ENCODE peak calls at places on chromosomes 4 and X, in ten cellular contexts. One of them, this sample, is unnamed. For H3K27me3, the result is how much of the 10 kb centered on the place peaks cover.

GRCh38 chrX:1928805-1929204 is 313.9 kb downstream of the ASMT start:
- DNase-seq in lower lobe of right lung: no peak
- DNase-seq in BJ: no peak
- DNase-seq in aorta: no peak
- DNase-seq in mammary epithelial cell: no peak
- DNase-seq in left lung: no peak
- DNase-seq in SJSA1: no peak
- DNase-seq in neural progenitor cell: peak
- DNase-seq in brain microvascular endothelial cell: no peak
- DNase-seq in GM23248: no peak
- DNase-seq in this sample: peak

GRCh38 chrX:56385960-56386359 is 153.8 kb downstream of the KLF8 start:
- DNase-seq in lower lobe of right lung: no peak
- DNase-seq in BJ: no peak
- DNase-seq in aorta: no peak
- DNase-seq in mammary epithelial cell: no peak
- DNase-seq in left lung: no peak
- DNase-seq in SJSA1: no peak
- DNase-seq in neural progenitor cell: no peak
- DNase-seq in brain microvascular endothelial cell: no peak
- DNase-seq in GM23248: no peak
- DNase-seq in this sample: no peak

GRCh38 chr4:77352192-77352591 is 195.2 kb downstream of the CCNG2 start:
- DNase-seq in lower lobe of right lung: no peak
- DNase-seq in BJ: no peak
- DNase-seq in aorta: no peak
- DNase-seq in mammary epithelial cell: no peak
- DNase-seq in left lung: no peak
- DNase-seq in SJSA1: no peak
- DNase-seq in neural progenitor cell: no peak
- DNase-seq in brain microvascular endothelial cell: no peak
- DNase-seq in GM23248: no peak
- DNase-seq in this sample: no peak

GRCh38 chrX:43870758-43871419 is 11.4 kb downstream of the MAOB start:
- DNase-seq in lower lobe of right lung: no peak
- DNase-seq in BJ: no peak
- DNase-seq in aorta: no peak
- DNase-seq in mammary epithelial cell: no peak
- DNase-seq in left lung: no peak
- DNase-seq in SJSA1: no peak
- DNase-seq in neural progenitor cell: no peak
- DNase-seq in brain microvascular endothelial cell: no peak
- DNase-seq in GM23248: no peak
- DNase-seq in this sample: no peak

GRCh38 chrX:39669668-39670067 is 428.1 kb downstream of the BCOR start:
- DNase-seq in lower lobe of right lung: no peak
- DNase-seq in BJ: no peak
- DNase-seq in aorta: no peak
- DNase-seq in mammary epithelial cell: no peak
- DNase-seq in left lung: no peak
- DNase-seq in SJSA1: no peak
- DNase-seq in neural progenitor cell: no peak
- DNase-seq in brain microvascular endothelial cell: no peak
- DNase-seq in GM23248: no peak
- DNase-seq in this sample: no peak

GRCh38 chr4:52997132-52997416 is 135.0 kb downstream of the RASL11B start:
- DNase-seq in lower lobe of right lung: no peak
- DNase-seq in BJ: no peak
- DNase-seq in aorta: no peak
- DNase-seq in mammary epithelial cell: no peak
- DNase-seq in left lung: no peak
- DNase-seq in SJSA1: no peak
- DNase-seq in neural progenitor cell: no peak
- DNase-seq in brain microvascular endothelial cell: no peak
- DNase-seq in GM23248: no peak
- DNase-seq in this sample: no peak

GRCh38 chr4:15034071-15034764 is 31.9 kb downstream of the CPEB2 start:
- DNase-seq in lower lobe of right lung: no peak
- DNase-seq in BJ: peak
- DNase-seq in aorta: no peak
- DNase-seq in mammary epithelial cell: peak
- DNase-seq in left lung: no peak
- DNase-seq in SJSA1: peak
- DNase-seq in neural progenitor cell: no peak
- DNase-seq in brain microvascular endothelial cell: peak
- DNase-seq in GM23248: peak
- DNase-seq in this sample: no peak

GRCh38 chrX:46913710-46914109 is 1.5 kb downstream of the JADE3 start:
- DNase-seq in lower lobe of right lung: peak
- DNase-seq in BJ: no peak
- DNase-seq in aorta: no peak
- DNase-seq in mammary epithelial cell: peak
- DNase-seq in left lung: no peak
- DNase-seq in SJSA1: no peak
- DNase-seq in neural progenitor cell: peak
- DNase-seq in brain microvascular endothelial cell: peak
- DNase-seq in GM23248: peak
- DNase-seq in this sample: peak

GRCh38 chrX:68090266-68090665 is 343.0 kb downstream of the OPHN1 start:
- DNase-seq in lower lobe of right lung: no peak
- DNase-seq in BJ: no peak
- DNase-seq in aorta: no peak
- DNase-seq in mammary epithelial cell: no peak
- DNase-seq in left lung: no peak
- DNase-seq in SJSA1: no peak
- DNase-seq in neural progenitor cell: no peak
- DNase-seq in brain microvascular endothelial cell: no peak
- DNase-seq in GM23248: no peak
- DNase-seq in this sample: peak

GRCh38 chrX:133005038-133005437 is 46.6 kb upstream of the HS6ST2 start:
- DNase-seq in lower lobe of right lung: no peak
- DNase-seq in BJ: no peak
- DNase-seq in aorta: no peak
- DNase-seq in mammary epithelial cell: peak
- DNase-seq in left lung: no peak
- DNase-seq in SJSA1: no peak
- DNase-seq in neural progenitor cell: peak
- DNase-seq in brain microvascular endothelial cell: no peak
- DNase-seq in GM23248: peak
- DNase-seq in this sample: peak

GRCh38 chrX:36898301-36898700 is 109.9 kb upstream of the FAM47C start:
- DNase-seq in lower lobe of right lung: no peak
- DNase-seq in BJ: no peak
- DNase-seq in aorta: no peak
- DNase-seq in mammary epithelial cell: peak
- DNase-seq in left lung: no peak
- DNase-seq in SJSA1: no peak
- DNase-seq in neural progenitor cell: peak
- DNase-seq in brain microvascular endothelial cell: no peak
- DNase-seq in GM23248: peak
- DNase-seq in this sample: peak

GRCh38 chrX:149569770-149570169 is 17.5 kb downstream of the MAGEA9B start:
- DNase-seq in lower lobe of right lung: no peak
- DNase-seq in BJ: no peak
- DNase-seq in aorta: no peak
- DNase-seq in mammary epithelial cell: no peak
- DNase-seq in left lung: no peak
- DNase-seq in SJSA1: no peak
- DNase-seq in neural progenitor cell: no peak
- DNase-seq in brain microvascular endothelial cell: no peak
- DNase-seq in GM23248: no peak
- DNase-seq in this sample: no peak

GRCh38 chrX:8783100-8784098 is 17.8 kb downstream of the FAM9A start:
- DNase-seq in lower lobe of right lung: no peak
- DNase-seq in BJ: no peak
- DNase-seq in aorta: no peak
- DNase-seq in mammary epithelial cell: no peak
- DNase-seq in left lung: peak
- DNase-seq in SJSA1: no peak
- DNase-seq in neural progenitor cell: peak
- DNase-seq in brain microvascular endothelial cell: no peak
- DNase-seq in GM23248: peak
- DNase-seq in this sample: peak

GRCh38 chr4:188975271-188975670 is 836.0 kb downstream of the TRIML1 start:
- DNase-seq in lower lobe of right lung: no peak
- DNase-seq in BJ: no peak
- DNase-seq in aorta: no peak
- DNase-seq in mammary epithelial cell: no peak
- DNase-seq in left lung: no peak
- DNase-seq in SJSA1: no peak
- DNase-seq in neural progenitor cell: no peak
- DNase-seq in brain microvascular endothelial cell: no peak
- DNase-seq in GM23248: no peak
- DNase-seq in this sample: peak

GRCh38 chrX:31500920-31501319 is 429.1 kb upstream of the FTHL17 start:
- DNase-seq in lower lobe of right lung: no peak
- DNase-seq in BJ: no peak
- DNase-seq in aorta: no peak
- DNase-seq in mammary epithelial cell: no peak
- DNase-seq in left lung: no peak
- DNase-seq in SJSA1: peak
- DNase-seq in neural progenitor cell: no peak
- DNase-seq in brain microvascular endothelial cell: peak
- DNase-seq in GM23248: no peak
- DNase-seq in this sample: peak

GRCh38 chr4:62133498-62133897 is 933.4 kb downstream of the ADGRL3 start:
- DNase-seq in lower lobe of right lung: no peak
- DNase-seq in BJ: no peak
- DNase-seq in aorta: no peak
- DNase-seq in mammary epithelial cell: no peak
- DNase-seq in left lung: no peak
- DNase-seq in SJSA1: no peak
- DNase-seq in neural progenitor cell: no peak
- DNase-seq in brain microvascular endothelial cell: peak
- DNase-seq in GM23248: no peak
- DNase-seq in this sample: no peak

GRCh38 chr4:87896020-87896621 is 63.4 kb downstream of the MEPE start:
- DNase-seq in lower lobe of right lung: peak
- DNase-seq in BJ: peak
- DNase-seq in aorta: no peak
- DNase-seq in mammary epithelial cell: peak
- DNase-seq in left lung: no peak
- DNase-seq in SJSA1: peak
- DNase-seq in neural progenitor cell: no peak
- DNase-seq in brain microvascular endothelial cell: peak
- DNase-seq in GM23248: peak
- DNase-seq in this sample: peak

GRCh38 chr4:175106301-175106700 is 188.1 kb downstream of the ADAM29 start:
- DNase-seq in lower lobe of right lung: no peak
- DNase-seq in BJ: no peak
- DNase-seq in aorta: no peak
- DNase-seq in mammary epithelial cell: no peak
- DNase-seq in left lung: no peak
- DNase-seq in SJSA1: no peak
- DNase-seq in neural progenitor cell: no peak
- DNase-seq in brain microvascular endothelial cell: no peak
- DNase-seq in GM23248: no peak
- DNase-seq in this sample: no peak

GRCh38 chr4:154491341-154491679 is 289 bp downstream of the DCHS2 start:
- DNase-seq in lower lobe of right lung: no peak
- DNase-seq in BJ: no peak
- DNase-seq in aorta: no peak
- DNase-seq in mammary epithelial cell: peak
- DNase-seq in left lung: no peak
- DNase-seq in SJSA1: no peak
- DNase-seq in neural progenitor cell: peak
- DNase-seq in brain microvascular endothelial cell: no peak
- DNase-seq in GM23248: peak
- DNase-seq in this sample: peak
- H3K27me3 ChIP-seq in lower lobe of right lung: half or more
- H3K27me3 ChIP-seq in BJ: under half
- H3K27me3 ChIP-seq in aorta: under half
- H3K27me3 ChIP-seq in mammary epithelial cell: under half
- H3K27me3 ChIP-seq in left lung: half or more
- H3K27me3 ChIP-seq in SJSA1: under half
- H3K27me3 ChIP-seq in neural progenitor cell: half or more
- H3K27me3 ChIP-seq in brain microvascular endothelial cell: under half
- H3K27me3 ChIP-seq in GM23248: half or more
- H3K27me3 ChIP-seq in this sample: half or more

DNA sequence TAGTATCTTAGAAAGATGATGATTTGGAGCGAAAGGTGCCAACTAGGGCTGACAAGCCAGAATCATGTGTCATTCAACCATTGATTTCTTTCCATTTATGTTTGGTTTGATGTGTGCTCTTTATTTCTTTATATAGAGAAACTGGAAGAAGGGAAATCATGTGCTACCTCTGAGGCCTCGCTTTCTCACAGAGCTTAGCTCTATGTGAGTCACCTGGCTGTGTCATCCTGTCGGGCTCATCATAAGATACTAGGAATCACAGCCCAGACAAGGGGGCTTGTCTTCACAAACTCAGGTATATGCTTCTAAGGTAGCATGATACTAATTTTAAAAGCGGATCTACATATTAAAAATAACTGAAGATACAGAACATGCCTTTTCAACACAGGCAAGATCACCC is 81.7 kb upstream of the GPM6B start:
- DNase-seq in lower lobe of right lung: no peak
- DNase-seq in BJ: no peak
- DNase-seq in aorta: no peak
- DNase-seq in mammary epithelial cell: peak
- DNase-seq in left lung: no peak
- DNase-seq in SJSA1: no peak
- DNase-seq in neural progenitor cell: no peak
- DNase-seq in brain microvascular endothelial cell: no peak
- DNase-seq in GM23248: peak
- DNase-seq in this sample: no peak
- H3K27me3 ChIP-seq in lower lobe of right lung: under half
- H3K27me3 ChIP-seq in BJ: under half
- H3K27me3 ChIP-seq in aorta: under half
- H3K27me3 ChIP-seq in mammary epithelial cell: under half
- H3K27me3 ChIP-seq in left lung: under half
- H3K27me3 ChIP-seq in SJSA1: under half
- H3K27me3 ChIP-seq in neural progenitor cell: under half
- H3K27me3 ChIP-seq in brain microvascular endothelial cell: under half
- H3K27me3 ChIP-seq in GM23248: under half
- H3K27me3 ChIP-seq in this sample: under half

DNA sequence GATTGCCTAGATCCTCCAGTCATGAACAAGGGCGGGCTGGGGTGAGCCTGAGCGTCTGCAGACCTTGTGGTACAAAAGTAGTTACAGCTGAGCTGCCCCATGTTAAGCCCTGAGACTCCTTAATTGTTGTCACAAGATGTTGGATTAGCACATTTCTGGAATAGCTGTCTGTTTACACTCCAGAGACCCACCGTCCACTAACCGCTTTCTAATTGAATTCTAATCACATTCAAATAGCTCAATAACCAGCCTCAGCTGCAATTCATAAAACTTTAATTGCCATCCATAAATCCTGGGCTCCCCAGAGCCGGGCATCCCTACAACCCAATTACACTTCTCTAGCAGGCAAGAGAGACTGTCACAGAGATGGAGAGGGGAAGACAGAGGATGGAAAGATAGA is 1.6 kb upstream of the GSX2 start:
- DNase-seq in lower lobe of right lung: no peak
- DNase-seq in BJ: no peak
- DNase-seq in aorta: no peak
- DNase-seq in mammary epithelial cell: no peak
- DNase-seq in left lung: no peak
- DNase-seq in SJSA1: no peak
- DNase-seq in neural progenitor cell: peak
- DNase-seq in brain microvascular endothelial cell: no peak
- DNase-seq in GM23248: no peak
- DNase-seq in this sample: peak
- H3K27me3 ChIP-seq in lower lobe of right lung: half or more
- H3K27me3 ChIP-seq in BJ: under half
- H3K27me3 ChIP-seq in aorta: under half
- H3K27me3 ChIP-seq in mammary epithelial cell: under half
- H3K27me3 ChIP-seq in left lung: half or more
- H3K27me3 ChIP-seq in SJSA1: under half
- H3K27me3 ChIP-seq in neural progenitor cell: half or more
- H3K27me3 ChIP-seq in brain microvascular endothelial cell: half or more
- H3K27me3 ChIP-seq in GM23248: under half
- H3K27me3 ChIP-seq in this sample: half or more

GRCh38 chrX:83516597-83516996 is 8.5 kb downstream of the POU3F4 start:
- DNase-seq in lower lobe of right lung: no peak
- DNase-seq in BJ: no peak
- DNase-seq in aorta: no peak
- DNase-seq in mammary epithelial cell: no peak
- DNase-seq in left lung: no peak
- DNase-seq in SJSA1: no peak
- DNase-seq in neural progenitor cell: no peak
- DNase-seq in brain microvascular endothelial cell: no peak
- DNase-seq in GM23248: no peak
- DNase-seq in this sample: no peak
- H3K27me3 ChIP-seq in lower lobe of right lung: under half
- H3K27me3 ChIP-seq in BJ: under half
- H3K27me3 ChIP-seq in aorta: under half
- H3K27me3 ChIP-seq in mammary epithelial cell: under half
- H3K27me3 ChIP-seq in left lung: under half
- H3K27me3 ChIP-seq in SJSA1: under half
- H3K27me3 ChIP-seq in neural progenitor cell: under half
- H3K27me3 ChIP-seq in brain microvascular endothelial cell: under half
- H3K27me3 ChIP-seq in GM23248: under half
- H3K27me3 ChIP-seq in this sample: under half

This sample was measured in GM23338.